ENCODE peak calls at places on chromosome 5, in nine cellular contexts. One of them, this sample, is unnamed. For H3K4me1, the result is how much of the 10 kb centered on the place peaks cover.

GRCh38 chr5:20514145-20514544 is 526.1 kb upstream of the CDH18 start:
- DNase-seq in neural progenitor cell: no peak
- DNase-seq in PC-3: peak
- DNase-seq in tibial artery: no peak
- DNase-seq in endodermal cell: no peak
- DNase-seq in mammary epithelial cell: no peak
- DNase-seq in A549: no peak
- DNase-seq in prostate gland: no peak
- DNase-seq in uterus: no peak
- DNase-seq in this sample: no peak

GRCh38 chr5:134568761-134569725 is 43.6 kb downstream of the JADE2 start:
- DNase-seq in neural progenitor cell: peak
- DNase-seq in PC-3: peak
- DNase-seq in tibial artery: peak
- DNase-seq in endodermal cell: no peak
- DNase-seq in mammary epithelial cell: no peak
- DNase-seq in A549: no peak
- DNase-seq in prostate gland: peak
- DNase-seq in uterus: peak
- DNase-seq in this sample: peak

GRCh38 chr5:22908129-22908528 is 55.0 kb upstream of the CDH12 start:
- DNase-seq in neural progenitor cell: no peak
- DNase-seq in PC-3: peak
- DNase-seq in tibial artery: no peak
- DNase-seq in endodermal cell: no peak
- DNase-seq in mammary epithelial cell: peak
- DNase-seq in A549: no peak
- DNase-seq in prostate gland: no peak
- DNase-seq in uterus: no peak
- DNase-seq in this sample: no peak

GRCh38 chr5:74167206-74167929 is 473.2 kb downstream of the ENC1 start:
- DNase-seq in neural progenitor cell: no peak
- DNase-seq in PC-3: peak
- DNase-seq in tibial artery: no peak
- DNase-seq in endodermal cell: no peak
- DNase-seq in mammary epithelial cell: peak
- DNase-seq in A549: peak
- DNase-seq in prostate gland: peak
- DNase-seq in uterus: no peak
- DNase-seq in this sample: no peak

GRCh38 chr5:177430146-177430951 is 3.9 kb downstream of the GRK6 start:
- DNase-seq in neural progenitor cell: no peak
- DNase-seq in PC-3: no peak
- DNase-seq in tibial artery: no peak
- DNase-seq in endodermal cell: peak
- DNase-seq in mammary epithelial cell: peak
- DNase-seq in A549: no peak
- DNase-seq in prostate gland: peak
- DNase-seq in uterus: no peak
- DNase-seq in this sample: no peak

GRCh38 chr5:102749416-102750021 is 5.6 kb upstream of the PAM start:
- DNase-seq in neural progenitor cell: no peak
- DNase-seq in PC-3: no peak
- DNase-seq in tibial artery: no peak
- DNase-seq in endodermal cell: peak
- DNase-seq in mammary epithelial cell: peak
- DNase-seq in A549: no peak
- DNase-seq in prostate gland: no peak
- DNase-seq in uterus: no peak
- DNase-seq in this sample: no peak

GRCh38 chr5:147743686-147744332 is 38.7 kb downstream of the JAKMIP2 start:
- DNase-seq in neural progenitor cell: no peak
- DNase-seq in PC-3: no peak
- DNase-seq in tibial artery: no peak
- DNase-seq in endodermal cell: no peak
- DNase-seq in mammary epithelial cell: no peak
- DNase-seq in A549: no peak
- DNase-seq in prostate gland: no peak
- DNase-seq in uterus: no peak
- DNase-seq in this sample: no peak

GRCh38 chr5:80069918-80070318 is 34.8 kb downstream of the THBS4 start:
- DNase-seq in neural progenitor cell: no peak
- DNase-seq in PC-3: no peak
- DNase-seq in tibial artery: no peak
- DNase-seq in endodermal cell: no peak
- DNase-seq in mammary epithelial cell: no peak
- DNase-seq in A549: no peak
- DNase-seq in prostate gland: no peak
- DNase-seq in uterus: no peak
- DNase-seq in this sample: peak

GRCh38 chr5:68456756-68457217 is 241.2 kb downstream of the PIK3R1 start:
- DNase-seq in neural progenitor cell: no peak
- DNase-seq in PC-3: peak
- DNase-seq in tibial artery: no peak
- DNase-seq in endodermal cell: no peak
- DNase-seq in mammary epithelial cell: peak
- DNase-seq in A549: peak
- DNase-seq in prostate gland: peak
- DNase-seq in uterus: no peak
- DNase-seq in this sample: peak

GRCh38 chr5:68454172-68454571 is 238.6 kb downstream of the PIK3R1 start:
- DNase-seq in neural progenitor cell: no peak
- DNase-seq in PC-3: no peak
- DNase-seq in tibial artery: no peak
- DNase-seq in endodermal cell: no peak
- DNase-seq in mammary epithelial cell: no peak
- DNase-seq in A549: no peak
- DNase-seq in prostate gland: no peak
- DNase-seq in uterus: no peak
- DNase-seq in this sample: no peak

GRCh38 chr5:68452286-68452685 is 236.7 kb downstream of the PIK3R1 start:
- DNase-seq in neural progenitor cell: no peak
- DNase-seq in PC-3: no peak
- DNase-seq in tibial artery: no peak
- DNase-seq in endodermal cell: no peak
- DNase-seq in mammary epithelial cell: no peak
- DNase-seq in A549: no peak
- DNase-seq in prostate gland: no peak
- DNase-seq in uterus: no peak
- DNase-seq in this sample: no peak

GRCh38 chr5:68455216-68455615 is 239.7 kb downstream of the PIK3R1 start:
- DNase-seq in neural progenitor cell: no peak
- DNase-seq in PC-3: peak
- DNase-seq in tibial artery: no peak
- DNase-seq in endodermal cell: no peak
- DNase-seq in mammary epithelial cell: no peak
- DNase-seq in A549: no peak
- DNase-seq in prostate gland: no peak
- DNase-seq in uterus: no peak
- DNase-seq in this sample: no peak

GRCh38 chr5:68454766-68455165 is 239.2 kb downstream of the PIK3R1 start:
- DNase-seq in neural progenitor cell: no peak
- DNase-seq in PC-3: no peak
- DNase-seq in tibial artery: no peak
- DNase-seq in endodermal cell: no peak
- DNase-seq in mammary epithelial cell: no peak
- DNase-seq in A549: no peak
- DNase-seq in prostate gland: no peak
- DNase-seq in uterus: no peak
- DNase-seq in this sample: no peak
- H3K4me1 ChIP-seq in neural progenitor cell: under half
- H3K4me1 ChIP-seq in PC-3: under half
- H3K4me1 ChIP-seq in tibial artery: under half
- H3K4me1 ChIP-seq in endodermal cell: under half
- H3K4me1 ChIP-seq in mammary epithelial cell: under half
- H3K4me1 ChIP-seq in A549: under half
- H3K4me1 ChIP-seq in prostate gland: under half
- H3K4me1 ChIP-seq in uterus: under half
- H3K4me1 ChIP-seq in this sample: under half

GRCh38 chr5:1136814-1137213 is 25.0 kb upstream of the SLC12A7 start:
- DNase-seq in neural progenitor cell: no peak
- DNase-seq in PC-3: no peak
- DNase-seq in tibial artery: no peak
- DNase-seq in endodermal cell: no peak
- DNase-seq in mammary epithelial cell: no peak
- DNase-seq in A549: no peak
- DNase-seq in prostate gland: no peak
- DNase-seq in uterus: no peak
- DNase-seq in this sample: no peak

GRCh38 chr5:1134478-1134877 is 22.6 kb upstream of the SLC12A7 start:
- DNase-seq in neural progenitor cell: no peak
- DNase-seq in PC-3: peak
- DNase-seq in tibial artery: no peak
- DNase-seq in endodermal cell: no peak
- DNase-seq in mammary epithelial cell: no peak
- DNase-seq in A549: no peak
- DNase-seq in prostate gland: no peak
- DNase-seq in uterus: no peak
- DNase-seq in this sample: no peak

GRCh38 chr5:1137567-1138444 is 25.9 kb upstream of the SLC12A7 start:
- DNase-seq in neural progenitor cell: no peak
- DNase-seq in PC-3: peak
- DNase-seq in tibial artery: no peak
- DNase-seq in endodermal cell: no peak
- DNase-seq in mammary epithelial cell: no peak
- DNase-seq in A549: no peak
- DNase-seq in prostate gland: no peak
- DNase-seq in uterus: no peak
- DNase-seq in this sample: no peak

GRCh38 chr5:1133510-1134255 is 21.8 kb upstream of the SLC12A7 start:
- DNase-seq in neural progenitor cell: no peak
- DNase-seq in PC-3: no peak
- DNase-seq in tibial artery: no peak
- DNase-seq in endodermal cell: no peak
- DNase-seq in mammary epithelial cell: no peak
- DNase-seq in A549: no peak
- DNase-seq in prostate gland: no peak
- DNase-seq in uterus: no peak
- DNase-seq in this sample: no peak

GRCh38 chr5:1135696-1136525 is 24.0 kb upstream of the SLC12A7 start:
- DNase-seq in neural progenitor cell: no peak
- DNase-seq in PC-3: no peak
- DNase-seq in tibial artery: no peak
- DNase-seq in endodermal cell: no peak
- DNase-seq in mammary epithelial cell: no peak
- DNase-seq in A549: no peak
- DNase-seq in prostate gland: no peak
- DNase-seq in uterus: no peak
- DNase-seq in this sample: no peak
- H3K4me1 ChIP-seq in neural progenitor cell: under half
- H3K4me1 ChIP-seq in PC-3: under half
- H3K4me1 ChIP-seq in tibial artery: under half
- H3K4me1 ChIP-seq in endodermal cell: under half
- H3K4me1 ChIP-seq in mammary epithelial cell: under half
- H3K4me1 ChIP-seq in A549: under half
- H3K4me1 ChIP-seq in prostate gland: under half
- H3K4me1 ChIP-seq in uterus: under half
- H3K4me1 ChIP-seq in this sample: under half

DNA sequence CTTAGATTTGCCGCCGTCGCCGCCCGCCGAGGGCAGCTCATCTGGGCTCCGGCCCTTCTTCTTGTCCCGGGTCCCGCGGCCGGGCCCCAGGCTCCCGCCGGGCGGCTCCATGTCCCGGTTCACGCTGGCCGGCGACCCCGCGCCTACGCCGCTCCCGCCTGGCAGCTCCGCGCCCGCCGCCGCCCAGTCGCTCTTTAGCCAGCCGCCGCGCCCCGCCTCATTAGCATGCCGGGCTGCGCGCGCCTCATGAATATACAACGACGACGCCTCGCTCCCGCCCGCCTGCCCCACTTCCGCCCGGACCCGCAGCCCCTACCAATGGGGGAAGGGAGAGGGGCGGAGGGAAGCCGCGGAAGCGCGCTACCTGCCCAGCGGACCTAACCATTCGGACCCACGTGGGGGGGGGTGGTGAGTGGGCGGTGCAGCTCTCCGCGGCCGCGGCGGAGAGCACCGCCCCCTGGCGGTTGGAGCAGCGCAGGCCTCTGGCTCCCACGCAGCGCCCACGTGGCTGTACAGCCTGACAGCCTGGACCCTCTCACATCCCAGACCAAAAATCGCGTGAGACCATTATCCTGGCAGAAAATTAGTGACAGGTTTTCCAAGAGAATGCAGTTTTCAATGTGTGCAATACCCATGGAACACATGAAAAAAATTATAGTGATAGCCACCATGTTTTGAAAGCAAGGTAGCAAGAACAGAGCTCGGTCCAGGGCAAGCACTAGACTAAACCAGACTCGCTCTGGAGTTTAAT is at the start of gene DIAPH1:
- DNase-seq in neural progenitor cell: peak
- DNase-seq in PC-3: peak
- DNase-seq in tibial artery: peak
- DNase-seq in endodermal cell: peak
- DNase-seq in mammary epithelial cell: peak
- DNase-seq in A549: peak
- DNase-seq in prostate gland: peak
- DNase-seq in uterus: peak
- DNase-seq in this sample: peak
- H3K4me1 ChIP-seq in neural progenitor cell: under half
- H3K4me1 ChIP-seq in PC-3: under half
- H3K4me1 ChIP-seq in tibial artery: under half
- H3K4me1 ChIP-seq in endodermal cell: under half
- H3K4me1 ChIP-seq in mammary epithelial cell: under half
- H3K4me1 ChIP-seq in A549: under half
- H3K4me1 ChIP-seq in prostate gland: under half
- H3K4me1 ChIP-seq in uterus: under half
- H3K4me1 ChIP-seq in this sample: under half

GRCh38 chr5:149797897-149798296 is 67.8 kb downstream of the PPARGC1B start:
- DNase-seq in neural progenitor cell: no peak
- DNase-seq in PC-3: no peak
- DNase-seq in tibial artery: no peak
- DNase-seq in endodermal cell: no peak
- DNase-seq in mammary epithelial cell: no peak
- DNase-seq in A549: no peak
- DNase-seq in prostate gland: no peak
- DNase-seq in uterus: no peak
- DNase-seq in this sample: no peak

GRCh38 chr5:149798466-149798865 is 68.4 kb downstream of the PPARGC1B start:
- DNase-seq in neural progenitor cell: no peak
- DNase-seq in PC-3: no peak
- DNase-seq in tibial artery: no peak
- DNase-seq in endodermal cell: no peak
- DNase-seq in mammary epithelial cell: no peak
- DNase-seq in A549: no peak
- DNase-seq in prostate gland: no peak
- DNase-seq in uterus: no peak
- DNase-seq in this sample: no peak

GRCh38 chr5:149799965-149800516 is 69.9 kb downstream of the PPARGC1B start:
- DNase-seq in neural progenitor cell: no peak
- DNase-seq in PC-3: no peak
- DNase-seq in tibial artery: no peak
- DNase-seq in endodermal cell: no peak
- DNase-seq in mammary epithelial cell: no peak
- DNase-seq in A549: no peak
- DNase-seq in prostate gland: no peak
- DNase-seq in uterus: no peak
- DNase-seq in this sample: no peak

GRCh38 chr5:149800563-149801103 is 70.5 kb downstream of the PPARGC1B start:
- DNase-seq in neural progenitor cell: no peak
- DNase-seq in PC-3: no peak
- DNase-seq in tibial artery: no peak
- DNase-seq in endodermal cell: no peak
- DNase-seq in mammary epithelial cell: no peak
- DNase-seq in A549: no peak
- DNase-seq in prostate gland: no peak
- DNase-seq in uterus: no peak
- DNase-seq in this sample: no peak

GRCh38 chr5:149799119-149799623 is 69.1 kb downstream of the PPARGC1B start:
- DNase-seq in neural progenitor cell: no peak
- DNase-seq in PC-3: peak
- DNase-seq in tibial artery: no peak
- DNase-seq in endodermal cell: no peak
- DNase-seq in mammary epithelial cell: peak
- DNase-seq in A549: peak
- DNase-seq in prostate gland: no peak
- DNase-seq in uterus: peak
- DNase-seq in this sample: no peak
- H3K4me1 ChIP-seq in neural progenitor cell: under half
- H3K4me1 ChIP-seq in PC-3: under half
- H3K4me1 ChIP-seq in tibial artery: under half
- H3K4me1 ChIP-seq in endodermal cell: under half
- H3K4me1 ChIP-seq in mammary epithelial cell: under half
- H3K4me1 ChIP-seq in A549: half or more
- H3K4me1 ChIP-seq in prostate gland: under half
- H3K4me1 ChIP-seq in uterus: under half
- H3K4me1 ChIP-seq in this sample: under half